ENCODE peak calls at places on chromosomes 2 and 18, in seven cellular contexts. S is T-helper 9 cell; L is mesothelial cell of epicardium; R is NCI-H345; I is A549; W is nucleus accumbens; N is activated naive CD4-positive, alpha-beta T cell. Z is an unnamed sample.

GRCh38 chr2:230737791-230738226 is 25.2 kb downstream of the CAB39 start:
- DNase-seq in S (no peak), L (no peak), R (no peak), I (no peak), W (no peak), N (no peak), Z (no peak)

GRCh38 chr2:44929680-44930273 is 11.7 kb upstream of the SIX3 start:
- DNase-seq in S (no peak), L (no peak), R (no peak), I (no peak), W (no peak), N (no peak), Z (no peak)

GRCh38 chr2:149428783-149429182 is 98.4 kb downstream of the LYPD6 start:
- DNase-seq in S (no peak), L (no peak), R (no peak), I (no peak), W (no peak), N (no peak), Z (no peak)

GRCh38 chr2:207734264-207734635 is 22.8 kb downstream of the CCNYL1 start:
- DNase-seq in S (no peak), L (no peak), R (no peak), I (no peak), W (no peak), N (no peak), Z (no peak)

GRCh38 chr18:1663879-1664705 is 759.4 kb downstream of the ADCYAP1 start:
- DNase-seq in S (no peak), L (peak; percentile 23), R (peak; percentile 17), I (peak; percentile 0), W (no peak), N (no peak), Z (no peak)

GRCh38 chr2:81163583-81163982 is 859.0 kb upstream of the LRRTM1 start:
- DNase-seq in S (no peak), L (no peak), R (no peak), I (no peak), W (no peak), N (no peak), Z (no peak)

GRCh38 chr18:34760444-34760843 is 50.3 kb downstream of the DTNA start:
- DNase-seq in S (no peak), L (no peak), R (no peak), I (no peak), W (no peak), N (no peak), Z (no peak)

GRCh38 chr2:195756218-195756941 is 99.4 kb downstream of the SLC39A10 start:
- DNase-seq in S (no peak), L (no peak), R (no peak), I (no peak), W (no peak), N (no peak), Z (no peak)

GRCh38 chr2:240620149-240620731 is 5.0 kb upstream of the GPR35 start:
- DNase-seq in S (no peak), L (no peak), R (no peak), I (no peak), W (no peak), N (no peak), Z (no peak)

GRCh38 chr2:11279398-11279797 is 65.0 kb downstream of the ROCK2 start:
- DNase-seq in S (no peak), L (no peak), R (no peak), I (no peak), W (no peak), N (no peak), Z (no peak)

GRCh38 chr2:206521115-206521514 is 77.8 kb downstream of the ADAM23 start:
- DNase-seq in S (no peak), L (no peak), R (no peak), I (no peak), W (no peak), N (no peak), Z (no peak)

GRCh38 chr2:166125557-166125956 is 2.3 kb downstream of the SCN1A start:
- DNase-seq in S (no peak), L (no peak), R (no peak), I (no peak), W (no peak), N (no peak), Z (no peak)

GRCh38 chr2:85999131-85999831 is 106.4 kb downstream of the POLR1A start:
- DNase-seq in S (no peak), L (no peak), R (no peak), I (no peak), W (no peak), N (peak; percentile 18), Z (no peak)

GRCh38 chr18:38611036-38611964 is 1045.7 kb upstream of the CELF4 start:
- DNase-seq in S (no peak), L (no peak), R (no peak), I (no peak), W (no peak), N (no peak), Z (no peak)

GRCh38 chr18:61400714-61401113 is 67.5 kb downstream of the CDH20 start:
- DNase-seq in S (no peak), L (no peak), R (no peak), I (no peak), W (no peak), N (no peak), Z (no peak)

GRCh38 chr2:203798296-203799157 is 69.0 kb upstream of the CTLA4 start:
- DNase-seq in S (no peak), L (no peak), R (no peak), I (no peak), W (no peak), N (no peak), Z (no peak)

GRCh38 chr2:188475945-188476344 is 184.3 kb downstream of the GULP1 start:
- DNase-seq in S (no peak), L (no peak), R (no peak), I (no peak), W (no peak), N (no peak), Z (no peak)

GRCh38 chr2:10266133-10266620 is 36.5 kb upstream of the HPCAL1 start:
- DNase-seq in S (no peak), L (peak; percentile 2), R (no peak), I (no peak), W (no peak), N (no peak), Z (no peak)

GRCh38 chr18:12421732-12422131 is 14.0 kb downstream of the PRELID3A start:
- DNase-seq in S (no peak), L (no peak), R (no peak), I (no peak), W (no peak), N (no peak), Z (no peak)

GRCh38 chr18:59139291-59139614 is 431 bp upstream of the SEC11C start:
- DNase-seq in S (peak; percentile 90), L (peak; percentile 61), R (peak; percentile 93), I (peak; percentile 91), W (peak; percentile 96), N (peak; percentile 89), Z (peak; percentile 98)

GRCh38 chr2:1553671-1554295 is 140.5 kb downstream of the TPO start:
- DNase-seq in S (no peak), L (no peak), R (no peak), I (peak; percentile 44), W (no peak), N (no peak), Z (no peak)

GRCh38 chr2:67895171-67895941 is 167.4 kb downstream of the C1D start:
- DNase-seq in S (no peak), L (no peak), R (peak; percentile 6), I (no peak), W (no peak), N (no peak), Z (no peak)

GRCh38 chr2:101111917-101112771 is 39.0 kb downstream of the TBC1D8 start:
- DNase-seq in S (no peak), L (no peak), R (no peak), I (no peak), W (no peak), N (no peak), Z (no peak)

GRCh38 chr18:74638210-74638609 is 40.5 kb downstream of the ZNF407 start:
- DNase-seq in S (no peak), L (no peak), R (no peak), I (no peak), W (no peak), N (no peak), Z (no peak)

GRCh38 chr2:140158259-140158658 is 1378.1 kb upstream of the NXPH2 start:
- DNase-seq in S (no peak), L (no peak), R (no peak), I (no peak), W (no peak), N (no peak), Z (no peak)

GRCh38 chr2:25418944-25419677 is 77.4 kb upstream of the DNMT3A start:
- DNase-seq in S (no peak), L (no peak), R (no peak), I (no peak), W (no peak), N (no peak), Z (no peak)

GRCh38 chr18:76633504-76634259 is 138.6 kb upstream of the ZNF516 start:
- DNase-seq in S (no peak), L (no peak), R (no peak), I (no peak), W (no peak), N (no peak), Z (no peak)

GRCh38 chr2:137928547-137929503 is 35.4 kb upstream of the HNMT start:
- DNase-seq in S (no peak), L (no peak), R (no peak), I (no peak), W (no peak), N (no peak), Z (no peak)

GRCh38 chr2:239630618-239631286 is 229.9 kb upstream of the HDAC4 start:
- DNase-seq in S (no peak), L (no peak), R (no peak), I (peak; percentile 74), W (no peak), N (no peak), Z (no peak)

GRCh38 chr2:124542932-124543640 is 518.0 kb downstream of the CNTNAP5 start:
- DNase-seq in S (no peak), L (no peak), R (peak; percentile 74), I (no peak), W (no peak), N (no peak), Z (no peak)

GRCh38 chr18:26307161-26307773 is 81.0 kb downstream of the TAF4B start:
- DNase-seq in S (no peak), L (no peak), R (peak; percentile 53), I (peak; percentile 36), W (no peak), N (no peak), Z (peak; percentile 18)

GRCh38 chr18:75679347-75679746 is 251.8 kb upstream of the SMIM21 start:
- DNase-seq in S (no peak), L (no peak), R (no peak), I (no peak), W (no peak), N (no peak), Z (no peak)

GRCh38 chr2:201116115-201116958 is at the start of gene CFLAR:
- DNase-seq in S (peak; percentile 77), L (no peak), R (peak; percentile 74), I (peak; percentile 51), W (peak; percentile 69), N (peak; percentile 73), Z (no peak)

GRCh38 chr2:223459328-223459939 is 142.7 kb downstream of the SCG2 start:
- DNase-seq in S (no peak), L (no peak), R (peak; percentile 48), I (peak; percentile 8), W (no peak), N (no peak), Z (no peak)

GRCh38 chr2:42663106-42663755 is 94.8 kb downstream of the MTA3 start:
- DNase-seq in S (peak; percentile 23), L (peak; percentile 30), R (peak; percentile 75), I (peak; percentile 78), W (peak; percentile 38), N (peak; percentile 42), Z (peak; percentile 33)

GRCh38 chr2:207839575-207839974 is 69.9 kb upstream of the FZD5 start:
- DNase-seq in S (no peak), L (no peak), R (no peak), I (no peak), W (no peak), N (no peak), Z (no peak)

GRCh38 chr18:50045126-50045525 is 149.8 kb downstream of the MYO5B start:
- DNase-seq in S (no peak), L (no peak), R (no peak), I (no peak), W (no peak), N (no peak), Z (no peak)

Z was measured in D721Med.